ENCODE peak calls at places on chromosomes 16 and 17, in nine cellular contexts. N is neural progenitor cell, S is thoracic aorta, M is transverse colon, A is fibroblast of lung, F is esophagus muscularis mucosa, R is OCI-LY7, G is esophagus squamous epithelium, T is IMR-90. O is an unnamed sample.
A peak's percentile ranks its signal among the peaks of the same experiment; 100 is the strongest.

GRCh38 chr16:3652373-3653037 is 2.0 kb upstream of the DNASE1 start:
- DNase-seq in R (no peak), T (no peak), M (peak; percentile 7), F (no peak), A (no peak), N (no peak), S (no peak), G (no peak), O (no peak)

GRCh38 chr17:74759941-74760340 is 11.5 kb downstream of the NHERF1 start:
- DNase-seq in G (no peak), R (no peak), S (no peak), A (no peak), M (no peak), F (no peak), T (no peak), N (peak; percentile 69), O (no peak)

GRCh38 chr16:82655315-82655714 is 28.5 kb downstream of the CDH13 start:
- DNase-seq in M (peak; percentile 45), A (peak; percentile 93), T (peak; percentile 94), S (no peak), G (no peak), R (no peak), F (no peak), N (no peak), O (peak; percentile 60)

GRCh38 chr16:3961449-3961849 is 80.9 kb upstream of the CREBBP start:
- DNase-seq in G (no peak), N (no peak), A (peak; percentile 62), R (no peak), T (peak; percentile 45), M (no peak), F (no peak), S (no peak), O (peak; percentile 48)

GRCh38 chr17:42920922-42921321 is 20.3 kb downstream of the G6PC1 start:
- DNase-seq in F (no peak), N (no peak), M (no peak), S (no peak), R (peak; percentile 45), A (no peak), G (no peak), T (no peak), O (no peak)

GRCh38 chr17:19454074-19454473 is 43.0 kb downstream of the RNF112 start:
- DNase-seq in R (no peak), F (no peak), A (no peak), S (no peak), M (no peak), G (no peak), N (no peak), T (no peak), O (no peak)

GRCh38 chr16:56252835-56253234 is 61.5 kb downstream of the GNAO1 start:
- DNase-seq in G (no peak), M (no peak), A (no peak), S (no peak), T (peak; percentile 9), N (no peak), R (no peak), F (no peak), O (no peak)

GRCh38 chr16:71572497-71573116 is 4.3 kb downstream of the TAT start:
- DNase-seq in T (no peak), A (no peak), R (no peak), F (no peak), S (no peak), M (no peak), N (no peak), G (no peak), O (no peak)

GRCh38 chr17:4504188-4504587 is 5.5 kb downstream of the SPNS2 start:
- DNase-seq in M (no peak), A (no peak), N (no peak), F (no peak), R (peak; percentile 61), T (no peak), G (no peak), S (no peak), O (no peak)
- H3K4me1 ChIP-seq in M (peaks cover 11% of the 10 kb centered on the region), A (no peaks in the 10 kb centered on the region), N (peaks cover 15% of the 10 kb centered on the region), F (peaks cover 64% of the 10 kb centered on the region), R (peaks cover 32% of the 10 kb centered on the region), T (no peaks in the 10 kb centered on the region), G (peaks cover 91% of the 10 kb centered on the region), S (peaks cover 17% of the 10 kb centered on the region), O (no peaks in the 10 kb centered on the region)

GRCh38 chr17:4788807-4789700 is at the start of gene GLTPD2:
- DNase-seq in G (no peak), N (peak; percentile 55), A (no peak), F (no peak), R (no peak), M (peak; percentile 19), T (no peak), S (no peak), O (no peak)

GRCh38 chr17:4788159-4788806 is 481 bp upstream of the GLTPD2 start:
- DNase-seq in A (no peak), N (no peak), S (no peak), M (no peak), R (no peak), G (no peak), T (no peak), F (no peak), O (no peak)

GRCh38 chr17:4785311-4786110 is 653 bp downstream of the VMO1 start:
- DNase-seq in T (no peak), N (no peak), G (no peak), M (no peak), A (no peak), F (no peak), S (no peak), R (no peak), O (no peak)

GRCh38 chr17:4786111-4786491 is at the start of gene VMO1:
- DNase-seq in T (no peak), R (no peak), S (no peak), G (no peak), M (peak; percentile 27), N (peak; percentile 45), F (no peak), A (no peak), O (peak; percentile 68)

DNA sequence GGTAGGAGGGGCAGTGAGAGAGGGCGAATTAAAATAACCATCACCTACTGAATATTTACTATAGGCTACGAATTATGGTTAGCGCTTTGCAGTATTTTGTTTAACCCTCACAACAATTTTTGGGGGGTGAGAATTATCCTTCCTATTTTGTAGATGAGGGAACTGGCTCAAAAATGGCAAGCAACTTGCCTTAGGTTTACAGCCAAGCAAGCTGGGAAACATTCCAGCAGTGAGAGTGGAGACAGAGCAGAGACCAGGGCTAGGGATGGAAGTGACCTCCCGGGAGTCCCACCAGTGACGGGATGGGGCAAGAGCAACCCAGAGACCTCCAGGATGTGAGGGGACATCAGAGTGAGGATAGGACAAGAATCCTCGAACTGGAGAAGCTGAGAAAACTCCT is 352 bp upstream of the VMO1 start:
- DNase-seq in R (no peak), A (no peak), S (no peak), G (no peak), T (no peak), M (no peak), F (no peak), N (no peak), O (peak; percentile 30)
- H3K4me3 ChIP-seq in R (no peak overlapping the region), A (no peak overlapping the region), S (peak overlapping the region; percentile 62), G (no peak overlapping the region), T (no peak overlapping the region), M (peak overlapping the region; percentile 7), F (peak overlapping the region; percentile 50), N (no peak overlapping the region), O (peak overlapping the region; percentile 54)

GRCh38 chr16:80029381-80029630 is 428.8 kb upstream of the MAF start:
- DNase-seq in M (no peak), N (no peak), R (no peak), T (no peak), A (no peak), G (no peak), S (no peak), F (no peak), O (no peak)

GRCh38 chr16:80034948-80035700 is 434.6 kb upstream of the MAF start:
- DNase-seq in G (no peak), T (no peak), S (no peak), M (no peak), A (no peak), F (no peak), R (no peak), N (no peak), O (no peak)

GRCh38 chr16:80029706-80030481 is 429.4 kb upstream of the MAF start:
- DNase-seq in R (no peak), M (no peak), S (no peak), N (no peak), T (no peak), F (no peak), G (no peak), A (no peak), O (no peak)

GRCh38 chr16:80034469-80034826 is 433.9 kb upstream of the MAF start:
- DNase-seq in T (no peak), S (no peak), R (no peak), G (no peak), N (no peak), A (no peak), F (no peak), M (no peak), O (no peak)

DNA sequence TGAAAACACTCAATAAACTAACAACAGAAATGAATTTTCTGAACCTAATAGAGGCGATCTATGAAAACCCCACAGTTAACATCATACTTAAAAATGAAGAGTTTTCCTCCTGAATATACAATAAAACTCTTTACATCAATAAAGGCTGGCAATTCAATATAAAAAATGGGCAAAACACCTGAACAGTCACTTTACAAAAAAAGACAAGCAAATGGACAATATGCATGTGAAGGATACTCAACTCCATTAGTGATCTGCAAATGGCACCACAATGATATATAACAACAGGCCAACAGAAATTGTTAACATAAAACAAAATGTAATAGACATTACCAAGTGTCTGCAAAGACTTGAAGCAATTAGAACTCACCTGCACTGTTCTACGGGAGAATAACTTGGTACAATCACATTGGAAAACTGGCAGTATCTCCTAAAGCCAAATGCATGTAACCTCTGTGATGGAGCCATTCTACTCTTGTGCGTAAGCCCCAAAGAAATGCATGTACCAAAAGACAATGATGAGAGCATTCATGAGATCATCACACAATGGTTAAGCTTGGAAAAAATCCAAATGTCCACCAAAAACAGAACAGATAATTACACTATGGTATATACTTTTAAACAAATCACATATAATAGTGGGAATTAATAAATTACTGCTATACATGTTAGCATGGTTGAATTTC is 433.4 kb upstream of the MAF start:
- DNase-seq in A (no peak), S (no peak), T (no peak), G (no peak), M (no peak), N (no peak), R (no peak), F (no peak), O (no peak)
- H3K9me3 ChIP-seq in A (no peaks in the 10 kb centered on the region), S (no peaks in the 10 kb centered on the region), T (peaks cover 2% of the 10 kb centered on the region), G (no peaks in the 10 kb centered on the region), M (no peaks in the 10 kb centered on the region), N (no peaks in the 10 kb centered on the region), R (no peaks in the 10 kb centered on the region), F (no peaks in the 10 kb centered on the region), O (peaks cover 7% of the 10 kb centered on the region)

GRCh38 chr16:86224126-86224525 is 286.2 kb upstream of the FOXF1 start:
- DNase-seq in S (no peak), M (no peak), G (no peak), T (no peak), R (no peak), F (no peak), N (no peak), A (no peak), O (peak; percentile 13)

GRCh38 chr16:86222965-86223551 is 287.3 kb upstream of the FOXF1 start:
- DNase-seq in N (no peak), T (peak; percentile 98), F (no peak), A (peak; percentile 89), G (no peak), R (no peak), S (no peak), M (no peak), O (peak; percentile 96)

GRCh38 chr16:86221085-86221484 is 289.2 kb upstream of the FOXF1 start:
- DNase-seq in F (no peak), G (no peak), S (no peak), R (no peak), A (peak; percentile 86), N (no peak), T (peak; percentile 98), M (no peak), O (peak; percentile 4)

GRCh38 chr16:86220552-86220951 is 289.8 kb upstream of the FOXF1 start:
- DNase-seq in G (no peak), A (peak; percentile 35), T (peak; percentile 64), R (no peak), N (no peak), M (no peak), F (no peak), S (no peak), O (peak; percentile 23)

GRCh38 chr16:86222541-86222940 is 287.8 kb upstream of the FOXF1 start:
- DNase-seq in R (no peak), A (peak; percentile 70), S (no peak), F (no peak), M (no peak), T (peak; percentile 84), G (no peak), N (peak; percentile 27), O (peak; percentile 73)
- H3K4me1 ChIP-seq in R (no peaks in the 10 kb centered on the region), A (peaks cover 34% of the 10 kb centered on the region), S (no peaks in the 10 kb centered on the region), F (peaks cover 20% of the 10 kb centered on the region), M (no peaks in the 10 kb centered on the region), T (peaks cover 32% of the 10 kb centered on the region), G (peaks cover 7% of the 10 kb centered on the region), N (peaks cover 3% of the 10 kb centered on the region), O (peaks cover 44% of the 10 kb centered on the region)

O was measured in adipocyte.